ENCODE peak calls at places on chromosomes 7 and 10, in six cellular contexts. One of them, this sample, is unnamed.

GRCh38 chr10:23359692-23360380 is 15.2 kb upstream of the C10orf67 start:
- DNase-seq in CD8-positive, alpha-beta T cell: no peak
- DNase-seq in uterus: no peak
- DNase-seq in endodermal cell: no peak
- DNase-seq in A549: no peak
- DNase-seq in breast epithelium: no peak
- DNase-seq in this sample: no peak

GRCh38 chr10:122020202-122020601 is 31.2 kb downstream of the TACC2 start:
- DNase-seq in CD8-positive, alpha-beta T cell: no peak
- DNase-seq in uterus: no peak
- DNase-seq in endodermal cell: no peak
- DNase-seq in A549: no peak
- DNase-seq in breast epithelium: no peak
- DNase-seq in this sample: no peak

GRCh38 chr7:43906327-43907010 is at the start of gene URGCP:
- DNase-seq in CD8-positive, alpha-beta T cell: peak; percentile 74
- DNase-seq in uterus: peak; percentile 25
- DNase-seq in endodermal cell: peak; percentile 80
- DNase-seq in A549: peak; percentile 62
- DNase-seq in breast epithelium: peak; percentile 22
- DNase-seq in this sample: peak; percentile 44

GRCh38 chr7:30849565-30849964 is 62.1 kb upstream of the AQP1 start:
- DNase-seq in CD8-positive, alpha-beta T cell: no peak
- DNase-seq in uterus: no peak
- DNase-seq in endodermal cell: no peak
- DNase-seq in A549: no peak
- DNase-seq in breast epithelium: no peak
- DNase-seq in this sample: no peak

GRCh38 chr10:49001402-49001801 is 61.8 kb upstream of the LRRC18 start:
- DNase-seq in CD8-positive, alpha-beta T cell: peak; percentile 25
- DNase-seq in uterus: no peak
- DNase-seq in endodermal cell: peak; percentile 88
- DNase-seq in A549: peak; percentile 18
- DNase-seq in breast epithelium: no peak
- DNase-seq in this sample: no peak

GRCh38 chr7:66099551-66100407 is 14.9 kb upstream of the CRCP start:
- DNase-seq in CD8-positive, alpha-beta T cell: peak; percentile 65
- DNase-seq in uterus: peak; percentile 87
- DNase-seq in endodermal cell: peak; percentile 88
- DNase-seq in A549: peak; percentile 54
- DNase-seq in breast epithelium: peak; percentile 71
- DNase-seq in this sample: peak; percentile 11

GRCh38 chr7:22662031-22662430 is 65.0 kb upstream of the IL6 start:
- DNase-seq in CD8-positive, alpha-beta T cell: no peak
- DNase-seq in uterus: no peak
- DNase-seq in endodermal cell: no peak
- DNase-seq in A549: no peak
- DNase-seq in breast epithelium: no peak
- DNase-seq in this sample: no peak

GRCh38 chr7:38796636-38797501 is 112.1 kb downstream of the VPS41 start:
- DNase-seq in CD8-positive, alpha-beta T cell: peak; percentile 52
- DNase-seq in uterus: peak; percentile 36
- DNase-seq in endodermal cell: peak; percentile 75
- DNase-seq in A549: peak; percentile 15
- DNase-seq in breast epithelium: peak; percentile 27
- DNase-seq in this sample: no peak

GRCh38 chr10:70558295-70558694 is 44.2 kb downstream of the PRF1 start:
- DNase-seq in CD8-positive, alpha-beta T cell: no peak
- DNase-seq in uterus: no peak
- DNase-seq in endodermal cell: no peak
- DNase-seq in A549: no peak
- DNase-seq in breast epithelium: no peak
- DNase-seq in this sample: no peak

GRCh38 chr7:120645976-120646375 is 212.0 kb downstream of the TSPAN12 start:
- DNase-seq in CD8-positive, alpha-beta T cell: no peak
- DNase-seq in uterus: no peak
- DNase-seq in endodermal cell: no peak
- DNase-seq in A549: no peak
- DNase-seq in breast epithelium: no peak
- DNase-seq in this sample: no peak

GRCh38 chr7:100679927-100680588 is 6.5 kb downstream of the GNB2 start:
- DNase-seq in CD8-positive, alpha-beta T cell: no peak
- DNase-seq in uterus: peak; percentile 70
- DNase-seq in endodermal cell: no peak
- DNase-seq in A549: no peak
- DNase-seq in breast epithelium: no peak
- DNase-seq in this sample: no peak

GRCh38 chr10:133089461-133089800 is 1.7 kb downstream of the ADGRA1 start:
- DNase-seq in CD8-positive, alpha-beta T cell: no peak
- DNase-seq in uterus: no peak
- DNase-seq in endodermal cell: no peak
- DNase-seq in A549: no peak
- DNase-seq in breast epithelium: no peak
- DNase-seq in this sample: no peak

GRCh38 chr7:34158754-34159153 is 253.4 kb downstream of the BMPER start:
- DNase-seq in CD8-positive, alpha-beta T cell: no peak
- DNase-seq in uterus: no peak
- DNase-seq in endodermal cell: peak; percentile 83
- DNase-seq in A549: no peak
- DNase-seq in breast epithelium: no peak
- DNase-seq in this sample: no peak

GRCh38 chr10:61992683-61993629 is 91.5 kb downstream of the ARID5B start:
- DNase-seq in CD8-positive, alpha-beta T cell: no peak
- DNase-seq in uterus: peak; percentile 62
- DNase-seq in endodermal cell: no peak
- DNase-seq in A549: no peak
- DNase-seq in breast epithelium: peak; percentile 57
- DNase-seq in this sample: peak; percentile 42

GRCh38 chr7:12570148-12570528 is 382 bp upstream of the SCIN start:
- DNase-seq in CD8-positive, alpha-beta T cell: no peak
- DNase-seq in uterus: no peak
- DNase-seq in endodermal cell: no peak
- DNase-seq in A549: peak; percentile 6
- DNase-seq in breast epithelium: no peak
- DNase-seq in this sample: no peak

GRCh38 chr7:139916717-139917395 is 87.8 kb downstream of the TBXAS1 start:
- DNase-seq in CD8-positive, alpha-beta T cell: no peak
- DNase-seq in uterus: no peak
- DNase-seq in endodermal cell: no peak
- DNase-seq in A549: no peak
- DNase-seq in breast epithelium: no peak
- DNase-seq in this sample: no peak

GRCh38 chr7:117386125-117386709 is 41.1 kb downstream of the ASZ1 start:
- DNase-seq in CD8-positive, alpha-beta T cell: no peak
- DNase-seq in uterus: peak; percentile 41
- DNase-seq in endodermal cell: no peak
- DNase-seq in A549: no peak
- DNase-seq in breast epithelium: no peak
- DNase-seq in this sample: no peak

GRCh38 chr10:96606216-96606615 is 19.4 kb upstream of the TM9SF3 start:
- DNase-seq in CD8-positive, alpha-beta T cell: no peak
- DNase-seq in uterus: no peak
- DNase-seq in endodermal cell: no peak
- DNase-seq in A549: no peak
- DNase-seq in breast epithelium: no peak
- DNase-seq in this sample: no peak

GRCh38 chr7:45217358-45217757 is 59.8 kb downstream of the RAMP3 start:
- DNase-seq in CD8-positive, alpha-beta T cell: no peak
- DNase-seq in uterus: no peak
- DNase-seq in endodermal cell: peak; percentile 81
- DNase-seq in A549: peak; percentile 57
- DNase-seq in breast epithelium: no peak
- DNase-seq in this sample: no peak

GRCh38 chr10:310976-311639 is 175.9 kb downstream of the ZMYND11 start:
- DNase-seq in CD8-positive, alpha-beta T cell: no peak
- DNase-seq in uterus: no peak
- DNase-seq in endodermal cell: no peak
- DNase-seq in A549: no peak
- DNase-seq in breast epithelium: no peak
- DNase-seq in this sample: no peak

GRCh38 chr7:151626422-151627115 is 106.9 kb upstream of the RHEB start:
- DNase-seq in CD8-positive, alpha-beta T cell: no peak
- DNase-seq in uterus: no peak
- DNase-seq in endodermal cell: peak; percentile 83
- DNase-seq in A549: peak; percentile 71
- DNase-seq in breast epithelium: peak; percentile 28
- DNase-seq in this sample: no peak

GRCh38 chr10:62811159-62811875 is 4.8 kb downstream of the EGR2 start:
- DNase-seq in CD8-positive, alpha-beta T cell: no peak
- DNase-seq in uterus: no peak
- DNase-seq in endodermal cell: no peak
- DNase-seq in A549: no peak
- DNase-seq in breast epithelium: no peak
- DNase-seq in this sample: no peak

GRCh38 chr7:139948167-139948566 is 114.6 kb downstream of the PARP12 start:
- DNase-seq in CD8-positive, alpha-beta T cell: no peak
- DNase-seq in uterus: no peak
- DNase-seq in endodermal cell: no peak
- DNase-seq in A549: no peak
- DNase-seq in breast epithelium: no peak
- DNase-seq in this sample: no peak

GRCh38 chr10:80132299-80133139 is at the start of gene PLAC9:
- DNase-seq in CD8-positive, alpha-beta T cell: no peak
- DNase-seq in uterus: no peak
- DNase-seq in endodermal cell: peak; percentile 84
- DNase-seq in A549: peak; percentile 18
- DNase-seq in breast epithelium: no peak
- DNase-seq in this sample: no peak

DNA sequence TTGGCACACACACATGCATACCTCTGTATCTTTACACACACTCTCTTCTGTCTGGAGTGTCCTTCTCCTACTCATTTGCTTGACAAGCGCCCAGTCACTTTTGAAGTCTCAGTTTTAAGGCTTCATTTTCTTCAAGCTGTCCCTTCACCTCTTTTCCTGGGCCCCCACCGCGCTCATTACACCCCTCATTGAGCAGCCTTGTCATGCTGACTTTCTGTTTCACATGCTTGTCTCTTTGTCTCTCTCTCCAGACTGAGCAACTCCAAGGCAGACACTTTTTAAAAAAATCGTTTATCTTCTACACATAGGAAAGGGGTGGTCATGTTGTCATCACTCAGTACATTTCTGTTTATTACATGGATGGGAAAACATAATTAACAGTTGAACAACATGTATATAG is 225.2 kb upstream of the FZD1 start:
- DNase-seq in CD8-positive, alpha-beta T cell: no peak
- DNase-seq in uterus: no peak
- DNase-seq in endodermal cell: no peak
- DNase-seq in A549: no peak
- DNase-seq in breast epithelium: no peak
- DNase-seq in this sample: no peak
- H3K9me3 ChIP-seq in CD8-positive, alpha-beta T cell: no peaks in the 10 kb centered on the region
- H3K9me3 ChIP-seq in uterus: no peaks in the 10 kb centered on the region
- H3K9me3 ChIP-seq in endodermal cell: no peaks in the 10 kb centered on the region
- H3K9me3 ChIP-seq in A549: no peaks in the 10 kb centered on the region
- H3K9me3 ChIP-seq in breast epithelium: no peaks in the 10 kb centered on the region
- H3K9me3 ChIP-seq in this sample: no peaks in the 10 kb centered on the region

GRCh38 chr7:55928006-55928767 is 23.5 kb upstream of the MRPS17 start:
- DNase-seq in CD8-positive, alpha-beta T cell: no peak
- DNase-seq in uterus: no peak
- DNase-seq in endodermal cell: no peak
- DNase-seq in A549: no peak
- DNase-seq in breast epithelium: no peak
- DNase-seq in this sample: no peak

DNA sequence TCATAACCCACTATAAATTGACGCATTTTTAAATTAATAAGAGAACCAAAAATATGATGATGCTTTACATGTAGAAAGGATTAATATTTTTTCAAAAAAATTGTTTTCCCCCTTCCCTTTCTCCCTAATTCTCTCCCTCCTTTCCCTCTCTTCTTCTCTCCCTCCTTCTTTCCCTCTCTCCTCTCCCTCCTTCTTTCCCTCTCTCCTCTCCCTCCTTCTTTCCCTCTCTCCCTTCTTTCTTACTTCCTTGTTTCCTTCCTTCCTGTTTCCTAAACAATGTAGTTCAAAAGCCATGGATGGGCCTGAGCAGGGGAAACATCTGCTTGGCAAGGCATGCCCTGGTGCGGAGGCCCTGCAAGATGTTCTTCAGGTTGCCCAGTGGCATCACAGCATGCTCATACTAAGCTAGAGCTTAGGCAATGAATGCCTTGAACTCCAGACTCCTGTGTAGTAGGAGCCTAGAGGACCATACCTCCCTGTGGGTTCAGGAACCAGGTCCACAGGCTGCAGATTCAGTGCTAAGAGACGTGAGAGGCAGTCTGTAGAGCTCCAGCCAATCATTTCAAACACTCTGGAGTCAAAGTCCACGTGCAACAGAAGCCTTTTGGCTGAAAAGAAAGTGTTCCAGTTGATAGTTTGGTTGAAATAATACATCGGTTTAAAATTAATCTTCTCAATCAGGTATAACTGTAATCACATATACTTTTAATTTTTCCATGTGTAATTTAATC is 20.1 kb upstream of the MRPS17 start:
- DNase-seq in CD8-positive, alpha-beta T cell: no peak
- DNase-seq in uterus: no peak
- DNase-seq in endodermal cell: no peak
- DNase-seq in A549: no peak
- DNase-seq in breast epithelium: no peak
- DNase-seq in this sample: no peak
- H3K9me3 ChIP-seq in CD8-positive, alpha-beta T cell: peaks cover 2% of the 10 kb centered on the region
- H3K9me3 ChIP-seq in uterus: no peaks in the 10 kb centered on the region
- H3K9me3 ChIP-seq in endodermal cell: peaks cover 4% of the 10 kb centered on the region
- H3K9me3 ChIP-seq in A549: peaks cover 20% of the 10 kb centered on the region
- H3K9me3 ChIP-seq in breast epithelium: peaks cover 4% of the 10 kb centered on the region
- H3K9me3 ChIP-seq in this sample: no peaks in the 10 kb centered on the region

DNA sequence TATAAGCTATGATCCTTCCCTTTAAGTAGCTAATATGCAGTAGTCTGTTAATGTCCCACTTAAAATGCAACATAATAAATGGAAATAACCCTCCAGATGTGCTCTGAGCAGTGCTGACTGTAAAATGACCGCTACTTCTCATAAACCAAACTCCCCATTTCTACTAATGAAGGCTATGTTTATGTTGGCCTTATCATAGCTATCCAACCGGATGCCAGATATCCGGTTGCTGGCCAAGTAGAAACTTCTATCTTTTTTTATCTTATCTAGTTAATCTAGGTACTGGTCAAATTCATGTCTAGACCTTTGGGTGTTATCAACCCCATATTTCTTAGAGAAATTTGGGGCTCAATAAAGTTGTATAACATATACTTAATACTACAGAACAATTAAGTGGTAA is 56.6 kb downstream of the CHRM2 start:
- DNase-seq in CD8-positive, alpha-beta T cell: no peak
- DNase-seq in uterus: no peak
- DNase-seq in endodermal cell: no peak
- DNase-seq in A549: no peak
- DNase-seq in breast epithelium: no peak
- DNase-seq in this sample: no peak
- H3K9me3 ChIP-seq in CD8-positive, alpha-beta T cell: no peaks in the 10 kb centered on the region
- H3K9me3 ChIP-seq in uterus: no peaks in the 10 kb centered on the region
- H3K9me3 ChIP-seq in endodermal cell: no peaks in the 10 kb centered on the region
- H3K9me3 ChIP-seq in A549: no peaks in the 10 kb centered on the region
- H3K9me3 ChIP-seq in breast epithelium: no peaks in the 10 kb centered on the region
- H3K9me3 ChIP-seq in this sample: no peaks in the 10 kb centered on the region

DNA sequence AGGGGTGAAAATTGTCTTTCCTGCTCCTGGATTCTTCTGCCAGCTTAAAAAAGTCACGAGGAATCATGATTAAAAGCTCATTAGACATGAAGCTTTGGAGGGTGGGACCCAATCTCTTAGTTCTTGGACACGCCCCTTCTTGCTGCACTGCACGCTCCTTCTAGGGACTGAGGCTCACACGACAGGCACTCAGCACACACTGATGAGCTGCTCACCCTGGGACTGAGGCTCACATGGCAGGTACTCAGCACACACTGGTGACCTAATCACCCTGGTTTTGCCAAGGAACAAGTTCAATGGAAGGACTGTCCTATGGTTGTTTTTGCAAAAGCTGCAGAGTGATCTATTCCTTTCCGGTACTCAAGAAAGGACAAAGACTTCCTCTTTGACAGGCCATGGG is 65.9 kb upstream of the ELMO1 start:
- DNase-seq in CD8-positive, alpha-beta T cell: no peak
- DNase-seq in uterus: no peak
- DNase-seq in endodermal cell: no peak
- DNase-seq in A549: no peak
- DNase-seq in breast epithelium: no peak
- DNase-seq in this sample: no peak
- H3K9me3 ChIP-seq in CD8-positive, alpha-beta T cell: no peaks in the 10 kb centered on the region
- H3K9me3 ChIP-seq in uterus: no peaks in the 10 kb centered on the region
- H3K9me3 ChIP-seq in endodermal cell: no peaks in the 10 kb centered on the region
- H3K9me3 ChIP-seq in A549: no peaks in the 10 kb centered on the region
- H3K9me3 ChIP-seq in breast epithelium: no peaks in the 10 kb centered on the region
- H3K9me3 ChIP-seq in this sample: no peaks in the 10 kb centered on the region

This sample was measured in T-helper 17 cell.